ENCODE peak calls at places on chromosomes 6 and 20, in five cellular contexts. Q is B cell, L is psoas muscle, A is aorta, E is T-helper 17 cell. G is an unnamed sample.

GRCh38 chr6:147167009-147167408 is 37.2 kb upstream of the STXBP5 start:
- DNase-seq in E (no peak), A (no peak), Q (no peak), L (no peak), G (no peak)

GRCh38 chr20:48722002-48722731 is 105.6 kb downstream of the PREX1 start:
- DNase-seq in E (no peak), Q (peak; percentile 58), A (peak; percentile 83), L (no peak), G (peak; percentile 82)

GRCh38 chr6:170179925-170180324 is 111.0 kb downstream of the DLL1 start:
- DNase-seq in A (no peak), E (no peak), L (no peak), Q (no peak), G (no peak)

GRCh38 chr6:46015119-46015968 is at the start of gene CLIC5:
- DNase-seq in Q (no peak), A (peak; percentile 79), L (peak; percentile 87), E (no peak), G (no peak)

GRCh38 chr6:134047124-134047523 is 5.3 kb downstream of the SLC2A12 start:
- DNase-seq in L (no peak), Q (no peak), A (no peak), E (no peak), G (no peak)

GRCh38 chr20:54257090-54257816 is 49.4 kb downstream of the PFDN4 start:
- DNase-seq in E (no peak), L (no peak), A (no peak), Q (no peak), G (no peak)

GRCh38 chr6:108635505-108636226 is 74.9 kb downstream of the FOXO3 start:
- DNase-seq in L (no peak), A (no peak), Q (no peak), E (no peak), G (no peak)

GRCh38 chr6:44530209-44530909 is 142.9 kb downstream of the CDC5L start:
- DNase-seq in A (no peak), Q (no peak), L (no peak), E (no peak), G (no peak)

GRCh38 chr6:56767892-56768531 is 125.3 kb upstream of the DST start:
- DNase-seq in L (no peak), Q (no peak), E (no peak), A (no peak), G (no peak)

GRCh38 chr6:30076333-30076732 is 764 bp upstream of the RNF39 start:
- DNase-seq in Q (no peak), E (no peak), A (no peak), L (no peak), G (no peak)

GRCh38 chr6:84568971-84569370 is 195.4 kb downstream of the TBX18 start:
- DNase-seq in A (no peak), L (no peak), Q (no peak), E (no peak), G (no peak)

GRCh38 chr20:36969478-36970186 is 18.1 kb upstream of the SAMHD1 start:
- DNase-seq in A (no peak), L (no peak), Q (no peak), E (peak; percentile 12), G (no peak)

GRCh38 chr6:137970368-137970767 is 103.3 kb downstream of the TNFAIP3 start:
- DNase-seq in A (no peak), E (no peak), L (no peak), Q (no peak), G (no peak)

GRCh38 chr6:4560225-4561077 is 215.8 kb upstream of the CDYL start:
- DNase-seq in L (no peak), E (no peak), A (no peak), Q (no peak), G (no peak)

GRCh38 chr6:122476131-122476530 is 4.5 kb upstream of the SERINC1 start:
- DNase-seq in Q (no peak), A (no peak), E (no peak), L (no peak), G (no peak)

GRCh38 chr6:166786704-166787293 is 159.7 kb upstream of the RPS6KA2 start:
- DNase-seq in E (no peak), A (no peak), Q (peak; percentile 69), L (no peak), G (no peak)

GRCh38 chr6:53734473-53735299 is 60.1 kb upstream of the LRRC1 start:
- DNase-seq in A (no peak), Q (no peak), E (no peak), L (no peak), G (no peak)

GRCh38 chr6:69985180-69985579 is 118.8 kb downstream of the COL19A1 start:
- DNase-seq in E (no peak), A (no peak), L (no peak), Q (no peak), G (no peak)

GRCh38 chr20:63015665-63016361 is 9.0 kb upstream of the BHLHE23 start:
- DNase-seq in L (peak; percentile 40), A (peak; percentile 63), E (no peak), Q (no peak), G (no peak)

GRCh38 chr6:169966312-169967181 is 215.1 kb downstream of the ERMARD start:
- DNase-seq in L (no peak), A (peak; percentile 30), Q (peak; percentile 37), E (no peak), G (no peak)

GRCh38 chr20:3889489-3890409 is 562 bp downstream of the PANK2 start:
- DNase-seq in E (no peak), L (peak; percentile 76), Q (peak; percentile 52), A (peak; percentile 82), G (peak; percentile 4)

GRCh38 chr6:133814235-133814634 is 74.7 kb upstream of the TCF21 start:
- DNase-seq in A (no peak), L (no peak), E (no peak), Q (no peak), G (no peak)

GRCh38 chr6:168469198-168469943 is 28.4 kb downstream of the SMOC2 start:
- DNase-seq in E (no peak), A (no peak), L (peak; percentile 78), Q (no peak), G (peak; percentile 43)

GRCh38 chr6:74557236-74557635 is 648.6 kb downstream of the COL12A1 start:
- DNase-seq in A (no peak), L (no peak), Q (no peak), E (no peak), G (no peak)

GRCh38 chr20:37902504-37903313 is at the start of gene VSTM2L:
- DNase-seq in A (no peak), E (no peak), Q (no peak), L (no peak), G (no peak)

GRCh38 chr6:168554898-168555617 is 114.1 kb downstream of the SMOC2 start:
- DNase-seq in A (no peak), E (no peak), Q (no peak), L (no peak), G (no peak)

GRCh38 chr6:68575765-68576439 is 59.2 kb upstream of the ADGRB3 start:
- DNase-seq in E (no peak), A (peak; percentile 77), Q (no peak), L (no peak), G (no peak)

GRCh38 chr6:67748521-67748920 is 886.6 kb upstream of the ADGRB3 start:
- DNase-seq in E (no peak), L (no peak), A (no peak), Q (no peak), G (no peak)

GRCh38 chr6:45611502-45611901 is 233.8 kb upstream of the SUPT3H start:
- DNase-seq in Q (no peak), L (no peak), A (no peak), E (no peak), G (no peak)

GRCh38 chr6:159695984-159696383 is 2.9 kb upstream of the SOD2 start:
- DNase-seq in L (no peak), E (no peak), A (no peak), Q (no peak), G (no peak)

G was measured in tibial artery.